ENCODE peak calls at places on chromosomes 3 and 15, in nine cellular contexts. One of them, this sample, is unnamed.
A peak's percentile ranks its signal among the peaks of the same experiment; 100 is the strongest.

GRCh38 chr15:60184579-60184978 is 180.5 kb downstream of the FOXB1 start:
- DNase-seq in 8988T: no peak
- DNase-seq in pulmonary artery endothelial cell: no peak
- DNase-seq in NCI-H2081: no peak
- DNase-seq in NT2/D1: no peak
- DNase-seq in GDM1: no peak
- DNase-seq in NCI-H1105 treated with DMSO at 0.1 percent for 48 hours: no peak
- DNase-seq in activated naive CD4-positive, alpha-beta T cell treated with anti-CD3 and anti-CD28 coated beads, Interleukin-2, amount 10 ng/mL, durations not matched to agents 7 days and 5 days: no peak
- DNase-seq in Ammon's horn: no peak
- DNase-seq in this sample: no peak

GRCh38 chr3:139982404-139982803 is 47.4 kb downstream of the CLSTN2 start:
- DNase-seq in 8988T: no peak
- DNase-seq in Ammon's horn: peak; percentile 38
- DNase-seq in NCI-H2081: peak; percentile 45
- DNase-seq in NCI-H1105 treated with DMSO at 0.1 percent for 48 hours: peak; percentile 25
- DNase-seq in GDM1: no peak
- DNase-seq in pulmonary artery endothelial cell: no peak
- DNase-seq in activated naive CD4-positive, alpha-beta T cell treated with anti-CD3 and anti-CD28 coated beads, Interleukin-2, amount 10 ng/mL, durations not matched to agents 7 days and 5 days: no peak
- DNase-seq in NT2/D1: no peak
- DNase-seq in this sample: no peak

GRCh38 chr3:140505256-140505655 is 172.6 kb upstream of the TRIM42 start:
- DNase-seq in NCI-H2081: peak; percentile 20
- DNase-seq in NT2/D1: no peak
- DNase-seq in 8988T: no peak
- DNase-seq in Ammon's horn: peak; percentile 68
- DNase-seq in GDM1: no peak
- DNase-seq in pulmonary artery endothelial cell: no peak
- DNase-seq in activated naive CD4-positive, alpha-beta T cell treated with anti-CD3 and anti-CD28 coated beads, Interleukin-2, amount 10 ng/mL, durations not matched to agents 7 days and 5 days: no peak
- DNase-seq in NCI-H1105 treated with DMSO at 0.1 percent for 48 hours: no peak
- DNase-seq in this sample: no peak

GRCh38 chr3:183576487-183577107 is 21.1 kb upstream of the KLHL6 start:
- DNase-seq in pulmonary artery endothelial cell: no peak
- DNase-seq in GDM1: no peak
- DNase-seq in 8988T: no peak
- DNase-seq in Ammon's horn: peak; percentile 57
- DNase-seq in NCI-H1105 treated with DMSO at 0.1 percent for 48 hours: peak; percentile 82
- DNase-seq in activated naive CD4-positive, alpha-beta T cell treated with anti-CD3 and anti-CD28 coated beads, Interleukin-2, amount 10 ng/mL, durations not matched to agents 7 days and 5 days: no peak
- DNase-seq in NCI-H2081: peak; percentile 75
- DNase-seq in NT2/D1: peak; percentile 47
- DNase-seq in this sample: no peak

GRCh38 chr3:45583021-45583851 is 11.3 kb upstream of the LIMD1 start:
- DNase-seq in 8988T: no peak
- DNase-seq in NCI-H1105 treated with DMSO at 0.1 percent for 48 hours: no peak
- DNase-seq in GDM1: no peak
- DNase-seq in Ammon's horn: peak; percentile 94
- DNase-seq in NT2/D1: no peak
- DNase-seq in NCI-H2081: peak; percentile 31
- DNase-seq in activated naive CD4-positive, alpha-beta T cell treated with anti-CD3 and anti-CD28 coated beads, Interleukin-2, amount 10 ng/mL, durations not matched to agents 7 days and 5 days: no peak
- DNase-seq in pulmonary artery endothelial cell: no peak
- DNase-seq in this sample: no peak

GRCh38 chr3:187743195-187744141 is 1.8 kb downstream of the BCL6 start:
- DNase-seq in NCI-H1105 treated with DMSO at 0.1 percent for 48 hours: peak; percentile 62
- DNase-seq in activated naive CD4-positive, alpha-beta T cell treated with anti-CD3 and anti-CD28 coated beads, Interleukin-2, amount 10 ng/mL, durations not matched to agents 7 days and 5 days: peak; percentile 77
- DNase-seq in NCI-H2081: peak; percentile 28
- DNase-seq in pulmonary artery endothelial cell: no peak
- DNase-seq in GDM1: no peak
- DNase-seq in 8988T: no peak
- DNase-seq in Ammon's horn: peak; percentile 48
- DNase-seq in NT2/D1: no peak
- DNase-seq in this sample: no peak

GRCh38 chr3:159765025-159765859 is 223.4 kb upstream of the IL12A start:
- DNase-seq in 8988T: peak; percentile 66
- DNase-seq in activated naive CD4-positive, alpha-beta T cell treated with anti-CD3 and anti-CD28 coated beads, Interleukin-2, amount 10 ng/mL, durations not matched to agents 7 days and 5 days: no peak
- DNase-seq in NCI-H2081: peak; percentile 70
- DNase-seq in NCI-H1105 treated with DMSO at 0.1 percent for 48 hours: peak; percentile 83
- DNase-seq in Ammon's horn: peak; percentile 59
- DNase-seq in pulmonary artery endothelial cell: peak; percentile 64
- DNase-seq in GDM1: no peak
- DNase-seq in NT2/D1: peak; percentile 43
- DNase-seq in this sample: peak; percentile 97

GRCh38 chr15:40092416-40093223 is 16.1 kb downstream of the BMF start:
- DNase-seq in NCI-H1105 treated with DMSO at 0.1 percent for 48 hours: peak; percentile 87
- DNase-seq in activated naive CD4-positive, alpha-beta T cell treated with anti-CD3 and anti-CD28 coated beads, Interleukin-2, amount 10 ng/mL, durations not matched to agents 7 days and 5 days: no peak
- DNase-seq in NCI-H2081: peak; percentile 78
- DNase-seq in GDM1: no peak
- DNase-seq in 8988T: no peak
- DNase-seq in pulmonary artery endothelial cell: no peak
- DNase-seq in Ammon's horn: no peak
- DNase-seq in NT2/D1: no peak
- DNase-seq in this sample: peak; percentile 88

GRCh38 chr3:184471439-184471838 is 90.1 kb upstream of the EPHB3 start:
- DNase-seq in 8988T: no peak
- DNase-seq in NT2/D1: no peak
- DNase-seq in NCI-H1105 treated with DMSO at 0.1 percent for 48 hours: no peak
- DNase-seq in activated naive CD4-positive, alpha-beta T cell treated with anti-CD3 and anti-CD28 coated beads, Interleukin-2, amount 10 ng/mL, durations not matched to agents 7 days and 5 days: no peak
- DNase-seq in GDM1: no peak
- DNase-seq in pulmonary artery endothelial cell: no peak
- DNase-seq in NCI-H2081: no peak
- DNase-seq in Ammon's horn: no peak
- DNase-seq in this sample: no peak

GRCh38 chr3:58627580-58627894 is 39.0 kb downstream of the FAM3D start:
- DNase-seq in GDM1: no peak
- DNase-seq in NCI-H2081: no peak
- DNase-seq in pulmonary artery endothelial cell: no peak
- DNase-seq in 8988T: no peak
- DNase-seq in Ammon's horn: no peak
- DNase-seq in activated naive CD4-positive, alpha-beta T cell treated with anti-CD3 and anti-CD28 coated beads, Interleukin-2, amount 10 ng/mL, durations not matched to agents 7 days and 5 days: no peak
- DNase-seq in NT2/D1: no peak
- DNase-seq in NCI-H1105 treated with DMSO at 0.1 percent for 48 hours: peak; percentile 3
- DNase-seq in this sample: no peak

GRCh38 chr3:121992601-121993560 is 29.2 kb downstream of the ILDR1 start:
- DNase-seq in NT2/D1: no peak
- DNase-seq in Ammon's horn: no peak
- DNase-seq in NCI-H1105 treated with DMSO at 0.1 percent for 48 hours: no peak
- DNase-seq in GDM1: peak; percentile 30
- DNase-seq in 8988T: no peak
- DNase-seq in activated naive CD4-positive, alpha-beta T cell treated with anti-CD3 and anti-CD28 coated beads, Interleukin-2, amount 10 ng/mL, durations not matched to agents 7 days and 5 days: no peak
- DNase-seq in pulmonary artery endothelial cell: no peak
- DNase-seq in NCI-H2081: no peak
- DNase-seq in this sample: no peak

GRCh38 chr3:39025222-39025970 is 26.3 kb downstream of the SCN11A start:
- DNase-seq in NT2/D1: no peak
- DNase-seq in NCI-H1105 treated with DMSO at 0.1 percent for 48 hours: no peak
- DNase-seq in Ammon's horn: peak; percentile 8
- DNase-seq in 8988T: no peak
- DNase-seq in pulmonary artery endothelial cell: no peak
- DNase-seq in NCI-H2081: no peak
- DNase-seq in GDM1: no peak
- DNase-seq in activated naive CD4-positive, alpha-beta T cell treated with anti-CD3 and anti-CD28 coated beads, Interleukin-2, amount 10 ng/mL, durations not matched to agents 7 days and 5 days: no peak
- DNase-seq in this sample: no peak

GRCh38 chr15:51842852-51843737 is 13.6 kb downstream of the TMOD3 start:
- DNase-seq in NT2/D1: no peak
- DNase-seq in pulmonary artery endothelial cell: no peak
- DNase-seq in 8988T: no peak
- DNase-seq in activated naive CD4-positive, alpha-beta T cell treated with anti-CD3 and anti-CD28 coated beads, Interleukin-2, amount 10 ng/mL, durations not matched to agents 7 days and 5 days: no peak
- DNase-seq in Ammon's horn: no peak
- DNase-seq in GDM1: no peak
- DNase-seq in NCI-H1105 treated with DMSO at 0.1 percent for 48 hours: no peak
- DNase-seq in NCI-H2081: no peak
- DNase-seq in this sample: no peak

GRCh38 chr3:105253225-105253624 is 113.5 kb upstream of the ALCAM start:
- DNase-seq in GDM1: no peak
- DNase-seq in pulmonary artery endothelial cell: peak; percentile 46
- DNase-seq in Ammon's horn: no peak
- DNase-seq in 8988T: no peak
- DNase-seq in NCI-H1105 treated with DMSO at 0.1 percent for 48 hours: peak; percentile 99
- DNase-seq in activated naive CD4-positive, alpha-beta T cell treated with anti-CD3 and anti-CD28 coated beads, Interleukin-2, amount 10 ng/mL, durations not matched to agents 7 days and 5 days: no peak
- DNase-seq in NT2/D1: no peak
- DNase-seq in NCI-H2081: peak; percentile 97
- DNase-seq in this sample: no peak

GRCh38 chr15:83118291-83118827 is 10.9 kb downstream of the TM6SF1 start:
- DNase-seq in pulmonary artery endothelial cell: no peak
- DNase-seq in GDM1: no peak
- DNase-seq in NCI-H1105 treated with DMSO at 0.1 percent for 48 hours: no peak
- DNase-seq in activated naive CD4-positive, alpha-beta T cell treated with anti-CD3 and anti-CD28 coated beads, Interleukin-2, amount 10 ng/mL, durations not matched to agents 7 days and 5 days: no peak
- DNase-seq in NCI-H2081: no peak
- DNase-seq in Ammon's horn: no peak
- DNase-seq in 8988T: no peak
- DNase-seq in NT2/D1: no peak
- DNase-seq in this sample: no peak

GRCh38 chr15:32657198-32657886 is 15.8 kb downstream of the SCG5 start:
- DNase-seq in 8988T: no peak
- DNase-seq in NCI-H2081: no peak
- DNase-seq in GDM1: no peak
- DNase-seq in pulmonary artery endothelial cell: no peak
- DNase-seq in Ammon's horn: no peak
- DNase-seq in activated naive CD4-positive, alpha-beta T cell treated with anti-CD3 and anti-CD28 coated beads, Interleukin-2, amount 10 ng/mL, durations not matched to agents 7 days and 5 days: peak; percentile 34
- DNase-seq in NT2/D1: no peak
- DNase-seq in NCI-H1105 treated with DMSO at 0.1 percent for 48 hours: no peak
- DNase-seq in this sample: no peak

GRCh38 chr3:148742127-148742526 is 44.4 kb downstream of the AGTR1 start:
- DNase-seq in NCI-H2081: no peak
- DNase-seq in Ammon's horn: no peak
- DNase-seq in GDM1: no peak
- DNase-seq in NT2/D1: no peak
- DNase-seq in 8988T: no peak
- DNase-seq in NCI-H1105 treated with DMSO at 0.1 percent for 48 hours: no peak
- DNase-seq in pulmonary artery endothelial cell: no peak
- DNase-seq in activated naive CD4-positive, alpha-beta T cell treated with anti-CD3 and anti-CD28 coated beads, Interleukin-2, amount 10 ng/mL, durations not matched to agents 7 days and 5 days: no peak
- DNase-seq in this sample: no peak

GRCh38 chr15:76196286-76196948 is 114.9 kb downstream of the ETFA start:
- DNase-seq in NCI-H2081: peak; percentile 33
- DNase-seq in 8988T: no peak
- DNase-seq in NT2/D1: peak; percentile 36
- DNase-seq in pulmonary artery endothelial cell: peak; percentile 27
- DNase-seq in Ammon's horn: peak; percentile 64
- DNase-seq in GDM1: peak; percentile 32
- DNase-seq in NCI-H1105 treated with DMSO at 0.1 percent for 48 hours: no peak
- DNase-seq in activated naive CD4-positive, alpha-beta T cell treated with anti-CD3 and anti-CD28 coated beads, Interleukin-2, amount 10 ng/mL, durations not matched to agents 7 days and 5 days: no peak
- DNase-seq in this sample: peak; percentile 42

GRCh38 chr3:13012228-13012691 is 61.0 kb downstream of the IQSEC1 start:
- DNase-seq in Ammon's horn: peak; percentile 85
- DNase-seq in NCI-H2081: no peak
- DNase-seq in activated naive CD4-positive, alpha-beta T cell treated with anti-CD3 and anti-CD28 coated beads, Interleukin-2, amount 10 ng/mL, durations not matched to agents 7 days and 5 days: peak; percentile 57
- DNase-seq in pulmonary artery endothelial cell: no peak
- DNase-seq in NCI-H1105 treated with DMSO at 0.1 percent for 48 hours: no peak
- DNase-seq in GDM1: peak; percentile 88
- DNase-seq in NT2/D1: no peak
- DNase-seq in 8988T: no peak
- DNase-seq in this sample: no peak

GRCh38 chr15:62899090-62899493 is 143.5 kb upstream of the TPM1 start:
- DNase-seq in NCI-H2081: no peak
- DNase-seq in pulmonary artery endothelial cell: no peak
- DNase-seq in NT2/D1: no peak
- DNase-seq in activated naive CD4-positive, alpha-beta T cell treated with anti-CD3 and anti-CD28 coated beads, Interleukin-2, amount 10 ng/mL, durations not matched to agents 7 days and 5 days: no peak
- DNase-seq in 8988T: no peak
- DNase-seq in NCI-H1105 treated with DMSO at 0.1 percent for 48 hours: peak; percentile 17
- DNase-seq in GDM1: no peak
- DNase-seq in Ammon's horn: no peak
- DNase-seq in this sample: no peak

This sample was measured in AG04449.